ENCODE peak calls at places on chromosome 20, in six cellular contexts. B is CD8-positive, alpha-beta memory T cell; I is neural progenitor cell; R is pancreas; C is iPS DF 6.9; Z is CD8-positive, alpha-beta T cell. L is an unnamed sample.

GRCh38 chr20:20369353-20370086 is 1.6 kb downstream of the INSM1 start:
- DNase-seq in C (no peak), Z (no peak), R (peak), B (no peak), I (peak), L (no peak)

GRCh38 chr20:2246081-2246491 is 49.7 kb upstream of the TGM3 start:
- DNase-seq in B (no peak), R (no peak), Z (no peak), C (no peak), I (peak), L (no peak)

GRCh38 chr20:2293971-2294370 is 1.8 kb upstream of the TGM3 start:
- DNase-seq in I (no peak), R (no peak), B (no peak), Z (no peak), C (no peak), L (no peak)

GRCh38 chr20:33004141-33004751 is at the start of gene SUN5:
- DNase-seq in I (no peak), R (no peak), Z (no peak), B (no peak), C (no peak), L (no peak)

GRCh38 chr20:21613512-21613911 is 92.0 kb upstream of the PAX1 start:
- DNase-seq in Z (no peak), C (no peak), R (no peak), B (no peak), I (no peak), L (no peak)

GRCh38 chr20:60254901-60255411 is 296.7 kb downstream of the CDH26 start:
- DNase-seq in R (no peak), B (no peak), C (no peak), I (peak), Z (no peak), L (no peak)

GRCh38 chr20:32845786-32846185 is 12.9 kb upstream of the EFCAB8 start:
- DNase-seq in I (no peak), B (no peak), R (no peak), C (no peak), Z (no peak), L (no peak)

GRCh38 chr20:18702736-18703135 is 110.8 kb upstream of the SCP2D1 start:
- DNase-seq in B (no peak), C (no peak), Z (no peak), R (no peak), I (no peak), L (no peak)

GRCh38 chr20:46552460-46553420 is 2.3 kb upstream of the OCSTAMP start:
- DNase-seq in Z (peak), B (peak), R (no peak), I (no peak), C (no peak), L (peak)

GRCh38 chr20:52682271-52682670 is 289.9 kb upstream of the TSHZ2 start:
- DNase-seq in Z (no peak), I (no peak), R (no peak), B (no peak), C (no peak), L (no peak)

GRCh38 chr20:34083137-34083536 is 28.9 kb downstream of the EIF2S2 start:
- DNase-seq in C (no peak), R (no peak), B (no peak), I (no peak), Z (no peak), L (no peak)

GRCh38 chr20:15992564-15992963 is 580.7 kb downstream of the KIF16B start:
- DNase-seq in Z (no peak), I (no peak), B (no peak), R (no peak), C (no peak), L (no peak)

GRCh38 chr20:32784369-32785080 is 22.3 kb downstream of the DNMT3B start:
- DNase-seq in C (no peak), Z (no peak), B (no peak), I (no peak), R (no peak), L (no peak)

GRCh38 chr20:51562334-51563140 is 20.0 kb upstream of the NFATC2 start:
- DNase-seq in C (no peak), I (peak), R (peak), Z (no peak), B (no peak), L (no peak)

GRCh38 chr20:20393770-20394169 is 25.9 kb downstream of the INSM1 start:
- DNase-seq in Z (no peak), B (no peak), C (no peak), R (no peak), I (no peak), L (no peak)

GRCh38 chr20:25538838-25539665 is 46.3 kb downstream of the NINL start:
- DNase-seq in B (no peak), R (no peak), Z (no peak), I (no peak), C (no peak), L (no peak)

GRCh38 chr20:38685853-38686473 is 38.3 kb upstream of the SLC32A1 start:
- DNase-seq in I (peak), B (no peak), R (peak), Z (peak), C (no peak), L (peak)

GRCh38 chr20:5316188-5317158 is at the start of gene PROKR2:
- DNase-seq in B (no peak), I (peak), Z (no peak), R (peak), C (peak), L (no peak)

GRCh38 chr20:2701671-2702081 is 9.1 kb downstream of the EBF4 start:
- DNase-seq in R (no peak), I (no peak), B (no peak), Z (no peak), C (no peak), L (no peak)

GRCh38 chr20:5143856-5144255 is 17.0 kb downstream of the CDS2 start:
- DNase-seq in C (no peak), Z (no peak), R (no peak), I (no peak), B (no peak), L (no peak)

GRCh38 chr20:5181955-5182354 is 55.1 kb downstream of the CDS2 start:
- DNase-seq in C (no peak), Z (no peak), B (no peak), I (no peak), R (no peak), L (no peak)

GRCh38 chr20:25453035-25453810 is 45.8 kb downstream of the GINS1 start:
- DNase-seq in Z (no peak), C (no peak), I (no peak), R (no peak), B (no peak), L (no peak)

GRCh38 chr20:45860573-45861011 is 3.2 kb downstream of the ZSWIM3 start:
- DNase-seq in I (no peak), R (no peak), C (no peak), Z (no peak), B (no peak), L (no peak)

GRCh38 chr20:38722708-38723068 is 1.6 kb upstream of the SLC32A1 start:
- DNase-seq in C (no peak), R (no peak), I (peak), B (no peak), Z (no peak), L (no peak)

GRCh38 chr20:4720121-4720976 is 1.4 kb upstream of the PRND start:
- DNase-seq in C (no peak), R (peak), B (peak), Z (peak), I (peak), L (peak)

GRCh38 chr20:24622856-24623255 is 153.4 kb downstream of the SYNDIG1 start:
- DNase-seq in C (no peak), I (no peak), Z (no peak), B (no peak), R (no peak), L (no peak)

GRCh38 chr20:8309638-8310037 is 177.6 kb downstream of the PLCB1 start:
- DNase-seq in I (peak), C (no peak), R (no peak), B (no peak), Z (no peak), L (no peak)

GRCh38 chr20:42678895-42679294 is 510.8 kb downstream of the PTPRT start:
- DNase-seq in C (peak), I (peak), Z (no peak), R (no peak), B (no peak), L (peak)

GRCh38 chr20:33693741-33694645 is 7.8 kb upstream of the E2F1 start:
- DNase-seq in R (no peak), B (no peak), C (no peak), I (peak), Z (no peak), L (no peak)

GRCh38 chr20:45821942-45822341 is 5.2 kb downstream of the TNNC2 start:
- DNase-seq in Z (no peak), C (no peak), I (no peak), B (no peak), R (no peak), L (no peak)

GRCh38 chr20:17844549-17845298 is 123.9 kb downstream of the SNX5 start:
- DNase-seq in I (no peak), C (no peak), Z (no peak), B (no peak), R (peak), L (no peak)

GRCh38 chr20:14361509-14362179 is 24.2 kb upstream of the FLRT3 start:
- DNase-seq in B (no peak), C (no peak), Z (no peak), R (no peak), I (no peak), L (no peak)

GRCh38 chr20:14360386-14360785 is 23.0 kb upstream of the FLRT3 start:
- DNase-seq in Z (no peak), R (no peak), I (no peak), B (no peak), C (no peak), L (no peak)

GRCh38 chr20:14355791-14356190 is 18.4 kb upstream of the FLRT3 start:
- DNase-seq in Z (no peak), I (no peak), C (no peak), B (no peak), R (no peak), L (no peak)
- H3K4me3 ChIP-seq in Z (no peak), I (no peak), C (no peak), B (no peak), R (no peak), L (no peak)

DNA sequence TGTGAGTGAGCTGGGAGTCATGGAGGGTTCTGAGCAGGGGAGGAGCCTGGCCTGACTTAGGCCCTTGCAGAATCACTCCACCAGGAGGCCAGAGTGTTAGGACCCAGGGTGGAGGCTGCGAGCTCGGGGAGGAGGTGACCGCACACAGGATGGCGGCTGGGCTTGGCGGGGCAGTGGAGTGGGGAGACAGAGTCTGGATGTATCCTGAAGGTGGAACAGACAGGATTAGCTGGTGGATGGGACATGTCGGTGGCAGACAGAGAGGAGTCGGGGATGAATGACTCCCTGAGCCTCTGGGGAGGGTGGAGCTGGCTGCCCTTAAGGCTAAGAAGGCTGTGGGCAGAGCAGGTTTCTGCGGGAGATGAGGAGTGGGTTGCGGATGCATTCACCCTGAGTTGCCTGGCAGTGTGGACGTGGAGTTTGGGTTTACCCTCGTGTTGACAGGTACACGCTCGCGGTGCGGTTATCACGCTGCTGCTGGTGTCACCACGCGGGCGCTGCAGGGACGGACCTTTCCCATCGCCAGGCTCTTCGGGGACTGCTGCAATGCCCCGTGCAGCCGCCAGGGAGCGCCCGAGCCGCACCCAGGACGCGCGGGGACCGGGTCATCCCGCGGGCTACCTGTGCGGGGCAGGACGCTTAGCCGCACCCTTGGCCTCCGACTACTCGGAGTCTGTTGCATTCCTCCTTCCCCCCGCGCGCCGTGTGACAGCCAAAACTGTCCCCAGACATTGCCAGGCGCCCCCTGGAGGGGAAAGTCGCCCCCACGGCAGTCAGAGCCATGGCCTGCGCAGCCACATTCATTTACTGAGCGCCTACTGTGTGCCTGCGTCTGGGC is 43.0 kb upstream of the PTGIS start:
- DNase-seq in I (peak), R (peak), B (peak), Z (peak), C (peak), L (peak)
- H3K4me3 ChIP-seq in I (peak), R (no peak), B (no peak), Z (no peak), C (peak), L (peak)

GRCh38 chr20:63413963-63414684 is 53.0 kb upstream of the CHRNA4 start:
- DNase-seq in C (no peak), R (no peak), I (no peak), Z (no peak), B (no peak), L (no peak)
- H3K4me3 ChIP-seq in C (no peak), R (no peak), I (no peak), Z (no peak), B (no peak), L (no peak)

DNA sequence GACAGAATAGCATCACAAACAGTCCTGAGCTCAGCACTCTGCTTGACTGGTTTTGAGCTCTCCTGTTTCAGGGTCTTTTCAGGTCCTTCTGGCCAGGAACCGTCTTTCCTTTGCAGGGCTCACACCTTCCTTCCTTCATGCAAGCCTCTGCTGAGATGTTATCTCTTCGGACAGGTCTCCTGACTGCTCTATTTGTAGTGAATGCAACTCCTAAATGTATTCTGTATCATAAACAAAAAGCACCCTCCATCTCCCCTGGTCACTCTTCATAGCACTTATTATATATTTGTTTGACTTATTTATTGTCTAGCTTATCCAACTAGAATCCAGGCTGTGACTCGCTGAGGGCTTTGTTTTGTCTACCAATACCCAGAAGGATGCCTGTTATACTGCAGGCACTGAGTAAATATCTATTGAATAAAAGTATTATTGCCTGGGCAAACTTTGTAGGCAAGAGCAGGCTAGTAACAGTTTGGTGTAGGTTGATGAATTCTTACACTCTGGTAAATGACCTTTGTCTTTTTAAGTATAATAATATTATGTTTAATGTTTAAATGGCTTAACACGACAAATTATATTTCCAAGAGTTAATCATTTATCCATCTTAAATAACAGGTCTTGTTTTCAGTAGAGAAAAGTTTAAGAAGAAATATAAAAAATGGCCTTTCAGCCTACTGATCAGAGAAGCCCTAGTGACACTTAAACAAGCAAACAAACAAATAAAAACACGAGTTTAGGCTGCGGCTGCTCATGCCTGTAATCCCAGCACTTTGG is 199.8 kb downstream of the BCAS1 start:
- DNase-seq in Z (no peak), B (no peak), C (no peak), I (no peak), R (no peak), L (no peak)
- H3K4me3 ChIP-seq in Z (no peak), B (no peak), C (no peak), I (no peak), R (no peak), L (no peak)

GRCh38 chr20:63161176-63161651 is 54.7 kb downstream of the YTHDF1 start:
- DNase-seq in R (peak), Z (no peak), I (no peak), C (no peak), B (no peak), L (no peak)

GRCh38 chr20:63164681-63165537 is 51.0 kb downstream of the YTHDF1 start:
- DNase-seq in C (no peak), I (no peak), B (no peak), Z (no peak), R (no peak), L (no peak)

GRCh38 chr20:63162206-63162770 is 53.6 kb downstream of the YTHDF1 start:
- DNase-seq in B (no peak), R (peak), Z (no peak), I (no peak), C (no peak), L (no peak)

GRCh38 chr20:63163596-63164560 is 52.1 kb downstream of the YTHDF1 start:
- DNase-seq in C (no peak), I (peak), Z (no peak), R (no peak), B (no peak), L (no peak)

GRCh38 chr20:63163171-63163570 is 52.8 kb downstream of the YTHDF1 start:
- DNase-seq in R (no peak), C (no peak), B (no peak), I (no peak), Z (no peak), L (no peak)
- H3K4me3 ChIP-seq in R (no peak), C (no peak), B (no peak), I (no peak), Z (no peak), L (no peak)

DNA sequence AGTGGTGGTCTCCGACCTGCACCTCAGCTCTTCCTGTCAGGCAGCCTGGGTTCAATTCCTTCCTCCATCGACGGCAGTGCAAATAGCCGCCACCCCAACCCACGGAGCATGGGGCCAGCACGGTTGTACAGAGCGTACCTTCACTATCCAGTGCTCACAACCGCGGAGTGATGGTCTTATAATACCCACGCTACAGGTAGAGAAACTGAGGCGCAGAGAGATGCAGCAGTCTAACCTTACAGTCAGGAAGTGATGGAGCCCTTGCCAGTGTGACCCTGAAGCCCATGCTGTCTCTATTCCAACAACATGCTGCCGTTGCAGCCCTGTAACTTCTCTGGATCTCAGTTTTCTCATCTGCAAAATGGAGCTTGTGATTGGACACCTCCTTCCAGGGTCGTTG is 11.0 kb downstream of the SCRT2 start:
- DNase-seq in R (no peak), Z (no peak), I (no peak), B (no peak), C (no peak), L (no peak)
- H3K4me3 ChIP-seq in R (no peak), Z (no peak), I (no peak), B (no peak), C (no peak), L (no peak)

GRCh38 chr20:58389324-58389967 is 417 bp downstream of the VAPB start:
- DNase-seq in R (peak), B (no peak), I (peak), Z (peak), C (no peak), L (no peak)

GRCh38 chr20:58390659-58391035 is 1.6 kb downstream of the VAPB start:
- DNase-seq in R (no peak), C (no peak), Z (no peak), B (no peak), I (no peak), L (no peak)

GRCh38 chr20:58389968-58390658 is 1.1 kb downstream of the VAPB start:
- DNase-seq in Z (no peak), R (no peak), I (no peak), C (no peak), B (no peak), L (no peak)

GRCh38 chr20:58388882-58389323 is at the start of gene VAPB:
- DNase-seq in B (peak), I (peak), C (peak), Z (peak), R (peak), L (peak)

DNA sequence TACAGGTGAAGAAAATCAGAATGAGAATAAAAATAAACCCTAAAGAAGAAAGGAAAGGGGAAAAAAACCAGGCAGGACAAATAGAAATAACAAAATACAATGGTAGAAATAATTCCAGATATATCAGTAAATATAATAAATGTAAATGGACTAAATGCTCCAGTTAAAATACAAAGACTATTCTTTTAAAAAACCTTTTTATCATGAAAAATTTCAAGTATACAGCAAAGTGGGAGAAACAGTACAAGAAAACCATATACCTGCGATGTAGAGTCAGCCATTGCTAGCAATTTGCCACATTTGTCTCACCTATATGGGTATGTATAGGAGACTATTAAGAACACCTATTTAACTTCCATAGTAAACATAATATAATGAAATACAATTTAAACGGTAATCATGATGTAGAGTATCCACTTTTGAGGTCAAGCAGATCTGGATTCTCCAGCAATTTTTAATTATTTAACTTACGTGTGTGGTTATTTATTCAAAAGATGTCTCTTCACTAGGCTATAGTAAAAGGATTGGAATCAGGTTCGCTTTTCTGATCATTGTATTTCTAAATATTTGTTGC is 914 bp upstream of the VAPB start:
- DNase-seq in I (no peak), B (no peak), Z (no peak), R (no peak), C (no peak), L (no peak)
- H3K4me3 ChIP-seq in I (peak), B (peak), Z (no peak), R (no peak), C (no peak), L (peak)

GRCh38 chr20:36153754-36154695 is 515 bp upstream of the EPB41L1 start:
- DNase-seq in R (peak), C (no peak), Z (no peak), B (no peak), I (peak), L (no peak)

GRCh38 chr20:36153204-36153603 is 1.3 kb upstream of the EPB41L1 start:
- DNase-seq in Z (no peak), C (no peak), B (no peak), I (no peak), R (no peak), L (no peak)

GRCh38 chr20:36155629-36155971 is 1.1 kb downstream of the EPB41L1 start:
- DNase-seq in R (no peak), C (no peak), I (no peak), B (no peak), Z (no peak), L (no peak)

GRCh38 chr20:36155991-36156390 is 1.5 kb downstream of the EPB41L1 start:
- DNase-seq in B (no peak), C (no peak), Z (no peak), R (no peak), I (no peak), L (no peak)

GRCh38 chr20:36154696-36155628 is at the start of gene EPB41L1:
- DNase-seq in I (peak), B (no peak), Z (peak), R (no peak), C (no peak), L (no peak)
- H3K4me3 ChIP-seq in I (peak), B (no peak), Z (peak), R (peak), C (peak), L (peak)

GRCh38 chr20:41329435-41330342 is 10.9 kb upstream of the LPIN3 start:
- DNase-seq in C (no peak), Z (peak), I (no peak), R (no peak), B (peak), L (peak)
- H3K4me3 ChIP-seq in C (no peak), Z (no peak), I (no peak), R (no peak), B (peak), L (no peak)